ENCODE peak calls at places on chromosome 7, in seven cellular contexts. D is GM13976, O is suprapubic skin, L is colonic mucosa, V is AG09319, G is GM06990, H is foreskin fibroblast. Z is an unnamed sample.

GRCh38 chr7:16271990-16272665 is 149.2 kb downstream of the CRPPA start:
- DNase-seq in D (no peak), O (no peak), L (no peak), V (no peak), G (no peak), H (peak), Z (no peak)

GRCh38 chr7:103795112-103795511 is 194.3 kb downstream of the RELN start:
- DNase-seq in D (no peak), O (no peak), L (no peak), V (no peak), G (no peak), H (peak), Z (no peak)

GRCh38 chr7:41912851-41913580 is 210.1 kb upstream of the INHBA start:
- DNase-seq in D (no peak), O (no peak), L (no peak), V (no peak), G (no peak), H (no peak), Z (no peak)

GRCh38 chr7:55423891-55424290 is 58.8 kb downstream of the LANCL2 start:
- DNase-seq in D (no peak), O (no peak), L (no peak), V (no peak), G (no peak), H (no peak), Z (no peak)

GRCh38 chr7:39615350-39615975 is 7.9 kb upstream of the RALA start:
- DNase-seq in D (no peak), O (no peak), L (no peak), V (no peak), G (no peak), H (no peak), Z (no peak)

GRCh38 chr7:80831996-80832395 is 86.9 kb downstream of the SEMA3C start:
- DNase-seq in D (no peak), O (no peak), L (no peak), V (no peak), G (no peak), H (peak), Z (no peak)

GRCh38 chr7:22231806-22232205 is 125.1 kb downstream of the RAPGEF5 start:
- DNase-seq in D (no peak), O (no peak), L (no peak), V (no peak), G (no peak), H (no peak), Z (no peak)

GRCh38 chr7:64834989-64835388 is 40.8 kb downstream of the ZNF138 start:
- DNase-seq in D (no peak), O (no peak), L (no peak), V (no peak), G (no peak), H (no peak), Z (no peak)

GRCh38 chr7:114530074-114530611 is 115.5 kb downstream of the FOXP2 start:
- DNase-seq in D (no peak), O (no peak), L (no peak), V (peak), G (no peak), H (peak), Z (no peak)

GRCh38 chr7:37341033-37341630 is 107.5 kb downstream of the ELMO1 start:
- DNase-seq in D (peak), O (no peak), L (no peak), V (no peak), G (peak), H (no peak), Z (no peak)

GRCh38 chr7:21543528-21544302 is 876 bp downstream of the DNAH11 start:
- DNase-seq in D (peak), O (no peak), L (no peak), V (no peak), G (no peak), H (peak), Z (no peak)

DNA sequence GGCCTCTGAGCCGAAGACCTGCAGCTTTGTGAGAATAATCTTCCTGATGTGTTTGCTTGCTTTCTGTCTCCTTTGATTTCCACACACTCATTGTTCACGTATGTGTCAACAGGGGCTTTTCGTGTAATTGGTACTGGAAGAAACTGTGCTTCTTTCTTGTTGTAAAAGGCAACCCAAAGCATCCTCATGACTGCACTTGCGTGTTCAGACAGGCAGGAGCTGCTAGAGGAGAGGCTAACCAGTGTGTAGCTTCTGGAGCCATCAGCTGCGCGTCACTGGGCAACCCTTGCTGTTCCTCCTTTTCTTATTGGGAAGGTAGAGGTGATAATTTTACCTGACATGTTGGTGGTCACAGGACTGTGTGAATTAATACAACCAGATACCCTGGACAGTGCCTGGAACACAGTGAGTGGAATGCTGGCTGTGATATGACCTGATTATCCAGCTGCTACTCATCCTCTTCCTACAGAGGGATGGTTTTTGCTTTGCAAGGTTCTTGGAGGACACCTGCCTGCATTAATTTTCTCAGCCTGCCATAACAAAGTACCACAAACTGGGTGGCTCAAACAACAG is 213.0 kb downstream of the ABCA13 start:
- DNase-seq in D (no peak), O (no peak), L (no peak), V (no peak), G (no peak), H (no peak), Z (no peak)
- TF ChIP-seq CTCF in D (no peak), O (no peak), L (no peak), V (no peak), G (no peak), H (no peak), Z (no peak)

GRCh38 chr7:99616359-99617186 is at the start of gene ZSCAN25:
- DNase-seq in D (peak), O (peak), L (peak), V (peak), G (peak), H (peak), Z (peak)
- TF ChIP-seq CTCF in D (peak), O (no peak), L (no peak), V (peak), G (peak), H (peak), Z (no peak)

DNA sequence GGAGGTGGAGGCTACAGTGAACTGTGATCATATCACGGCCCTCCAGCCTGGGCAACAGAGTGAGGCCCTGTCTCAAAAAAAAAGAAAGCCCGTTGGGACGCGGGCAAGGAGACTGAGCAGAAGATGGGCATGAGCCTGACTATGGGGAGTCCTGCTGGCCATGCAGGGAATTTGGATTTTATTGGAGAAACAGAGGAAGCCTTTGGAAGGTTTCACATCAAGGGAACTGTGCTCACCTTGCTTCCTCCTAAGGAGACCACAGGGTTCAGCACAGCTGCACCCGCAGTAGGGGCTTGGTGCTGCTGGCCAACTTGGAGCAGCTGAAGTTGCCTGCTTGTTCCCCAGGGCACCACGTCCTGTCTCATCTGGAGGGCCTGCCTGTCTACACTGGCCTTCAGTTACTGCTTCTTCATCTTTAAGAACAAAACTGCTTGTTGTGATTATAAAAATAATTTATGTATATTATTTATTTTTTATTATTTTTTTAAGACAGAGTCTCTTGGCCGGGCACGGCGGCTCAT is 1.5 kb downstream of the IQCE start:
- DNase-seq in D (no peak), O (no peak), L (no peak), V (no peak), G (no peak), H (no peak), Z (no peak)
- TF ChIP-seq CTCF in D (no peak), O (no peak), L (no peak), V (peak), G (no peak), H (no peak), Z (no peak)

DNA sequence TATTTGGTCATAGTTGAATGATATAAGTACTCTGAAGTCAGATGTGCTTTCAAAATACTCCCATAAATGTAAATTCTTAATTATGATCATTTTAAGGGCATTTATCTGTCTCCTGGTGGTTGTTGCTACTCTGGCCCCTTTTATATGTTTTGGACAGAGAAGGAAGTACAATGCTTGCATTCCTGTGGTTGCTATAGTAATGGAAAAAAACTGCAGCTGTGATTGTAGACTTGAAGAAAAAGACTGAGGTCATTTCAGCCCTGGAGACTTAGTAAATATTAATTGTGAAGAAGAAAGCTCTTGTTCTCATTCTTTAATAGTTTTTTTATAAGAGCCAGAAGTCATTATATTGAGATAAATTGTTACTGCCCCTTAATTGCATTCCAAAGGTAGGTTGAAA is 70.2 kb upstream of the FERD3L start:
- DNase-seq in D (no peak), O (no peak), L (no peak), V (peak), G (no peak), H (peak), Z (no peak)
- TF ChIP-seq CTCF in D (no peak), O (no peak), L (no peak), V (no peak), G (no peak), H (no peak), Z (no peak)

GRCh38 chr7:151699147-151699546 is 177.8 kb downstream of the PRKAG2 start:
- DNase-seq in D (no peak), O (no peak), L (no peak), V (peak), G (no peak), H (peak), Z (no peak)
- TF ChIP-seq CTCF in D (no peak), O (no peak), L (no peak), V (no peak), G (no peak), H (no peak), Z (no peak)

Z was measured in mesothelial cell of epicardium.